ENCODE peak calls at places on chromosomes 4 and X, in ten cellular contexts. G is right cardiac atrium, H is HCT116, V is mesenchymal stem cell, B is breast epithelium, Y is body of pancreas, A is brain microvascular endothelial cell, T is endodermal cell, R is lower lobe of right lung, U is mesendoderm. P is an unnamed sample.
A peak's percentile ranks its signal among the peaks of the same experiment; 100 is the strongest.

GRCh38 chr4:112127048-112127637 is 18.1 kb upstream of the FAM241A start:
- DNase-seq in U (no peak), G (no peak), B (no peak), R (no peak), Y (no peak), V (no peak), H (no peak), T (no peak), A (no peak), P (no peak)

GRCh38 chr4:25776795-25777194 is 86.0 kb downstream of the SEL1L3 start:
- DNase-seq in Y (no peak), V (no peak), A (no peak), B (no peak), H (no peak), G (no peak), T (no peak), R (no peak), U (no peak), P (no peak)

GRCh38 chrX:39859991-39860861 is 237.5 kb downstream of the BCOR start:
- DNase-seq in B (no peak), A (peak; percentile 51), Y (no peak), G (peak; percentile 63), H (peak; percentile 27), U (peak; percentile 91), V (peak; percentile 86), T (peak; percentile 93), R (no peak), P (peak; percentile 78)

GRCh38 chrX:151505796-151506195 is 57.7 kb upstream of the PASD1 start:
- DNase-seq in V (no peak), G (peak; percentile 25), U (peak; percentile 53), T (peak; percentile 79), H (peak; percentile 8), R (no peak), Y (peak; percentile 11), A (no peak), B (no peak), P (peak; percentile 9)

GRCh38 chr4:12446650-12447049 is 1018.0 kb upstream of the HS3ST1 start:
- DNase-seq in Y (no peak), T (no peak), H (no peak), B (no peak), V (peak; percentile 49), G (no peak), R (no peak), A (no peak), U (no peak), P (no peak)

GRCh38 chrX:85004255-85004654 is 578 bp downstream of the APOOL start:
- DNase-seq in H (no peak), V (peak; percentile 27), G (peak; percentile 23), A (peak; percentile 2), Y (peak; percentile 12), U (peak; percentile 6), T (no peak), B (no peak), R (no peak), P (peak; percentile 5)

GRCh38 chr4:110005461-110006056 is 92.9 kb downstream of the EGF start:
- DNase-seq in R (no peak), Y (no peak), A (peak; percentile 53), V (peak; percentile 78), U (peak; percentile 62), T (no peak), G (no peak), H (peak; percentile 57), B (no peak), P (peak; percentile 72)

GRCh38 chr4:118076958-118077766 is 42.9 kb downstream of the NDST3 start:
- DNase-seq in Y (peak; percentile 14), B (no peak), R (no peak), U (peak; percentile 76), V (peak; percentile 30), T (peak; percentile 85), H (peak; percentile 32), G (peak; percentile 20), A (peak; percentile 45), P (peak; percentile 41)

GRCh38 chr4:48031802-48032525 is 15.4 kb downstream of the NIPAL1 start:
- DNase-seq in U (peak; percentile 78), B (no peak), H (no peak), G (no peak), R (no peak), V (peak; percentile 66), A (peak; percentile 84), Y (peak; percentile 61), T (no peak), P (no peak)

GRCh38 chr4:187021436-187022205 is 298.0 kb upstream of the FAT1 start:
- DNase-seq in B (no peak), A (no peak), Y (no peak), V (no peak), H (no peak), R (no peak), T (no peak), G (no peak), U (peak; percentile 30), P (no peak)

GRCh38 chr4:77525538-77525937 is 80.1 kb upstream of the CXCL13 start:
- DNase-seq in B (no peak), T (no peak), G (no peak), U (no peak), A (no peak), R (no peak), H (no peak), V (no peak), Y (no peak), P (no peak)

DNA sequence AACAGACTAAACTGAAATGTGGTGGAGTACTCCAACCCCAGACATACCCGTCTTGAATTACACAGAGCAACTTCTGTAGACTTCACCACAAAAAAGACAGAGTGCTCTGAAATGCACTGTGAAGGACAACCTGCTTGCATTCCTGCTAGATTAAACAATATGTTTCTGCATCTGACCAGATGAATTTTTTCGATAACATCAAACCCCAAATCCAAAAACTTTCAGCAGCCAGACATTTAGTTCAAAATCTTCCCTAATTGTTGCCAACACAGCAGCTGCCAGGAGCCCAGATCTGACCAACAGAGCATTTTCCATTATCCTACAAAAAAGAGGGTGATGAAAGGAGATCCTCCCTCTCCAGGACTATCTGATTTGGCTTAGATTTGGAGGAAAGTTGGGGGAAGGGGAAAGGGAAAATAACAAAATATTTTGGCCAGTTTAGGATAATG is 356.5 kb downstream of the PDGFC start:
- DNase-seq in Y (no peak), R (no peak), V (no peak), B (peak; percentile 19), G (no peak), H (no peak), A (peak; percentile 93), T (no peak), U (no peak), P (no peak)
- H3K27ac ChIP-seq in Y (no peak overlapping the region), R (no peak overlapping the region), V (peak overlapping the region; percentile 75), B (peak overlapping the region; percentile 25), G (no peak overlapping the region), H (no peak overlapping the region), A (peak overlapping the region; percentile 88), T (peak overlapping the region; percentile 8), U (no peak overlapping the region), P (no peak overlapping the region)

GRCh38 chr4:6751611-6752485 is 30.7 kb upstream of the KIAA0232 start:
- DNase-seq in Y (no peak), U (peak; percentile 30), H (no peak), R (peak; percentile 6), G (no peak), T (no peak), A (no peak), V (peak; percentile 36), B (no peak), P (no peak)
- H3K4me3 ChIP-seq in Y (no peak overlapping the region), U (no peak overlapping the region), H (no peak overlapping the region), R (no peak overlapping the region), G (no peak overlapping the region), T (no peak overlapping the region), A (no peak overlapping the region), V (no peak overlapping the region), B (no peak overlapping the region), P (no peak overlapping the region)

GRCh38 chr4:78691971-78692814 is 84.0 kb upstream of the BMP2K start:
- DNase-seq in H (no peak), R (no peak), U (peak; percentile 93), A (peak; percentile 41), T (no peak), Y (no peak), B (no peak), G (no peak), V (peak; percentile 40), P (peak; percentile 15)

GRCh38 chr4:78693777-78694456 is 82.2 kb upstream of the BMP2K start:
- DNase-seq in B (no peak), V (peak; percentile 53), H (no peak), T (no peak), G (peak; percentile 55), Y (no peak), U (no peak), A (no peak), R (no peak), P (no peak)

GRCh38 chr4:78695910-78696309 is 80.2 kb upstream of the BMP2K start:
- DNase-seq in Y (no peak), G (no peak), T (no peak), V (no peak), B (no peak), A (no peak), H (no peak), R (no peak), U (no peak), P (no peak)

GRCh38 chr4:78692815-78693156 is 83.4 kb upstream of the BMP2K start:
- DNase-seq in R (no peak), T (no peak), A (no peak), B (no peak), H (no peak), Y (no peak), V (no peak), U (no peak), G (no peak), P (no peak)

DNA sequence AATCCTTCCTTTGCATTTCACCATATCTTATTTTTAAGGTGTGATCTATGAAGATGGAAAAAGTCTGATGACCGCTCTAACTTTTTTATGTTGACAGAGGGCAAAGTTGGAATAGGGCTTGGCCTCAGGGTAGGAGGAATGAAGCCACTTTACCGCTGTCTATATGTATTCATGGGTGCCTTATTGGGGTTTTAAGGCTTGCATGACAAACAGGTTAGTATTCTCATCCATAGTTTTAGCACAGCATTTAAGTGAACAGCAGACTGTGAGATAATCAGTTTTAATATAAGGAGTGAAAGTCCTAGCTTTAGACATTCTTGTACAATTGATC is 81.7 kb upstream of the BMP2K start:
- DNase-seq in R (no peak), T (no peak), A (no peak), Y (no peak), B (no peak), U (no peak), V (no peak), H (no peak), G (no peak), P (no peak)
- H3K27ac ChIP-seq in R (no peak overlapping the region), T (no peak overlapping the region), A (no peak overlapping the region), Y (no peak overlapping the region), B (no peak overlapping the region), U (no peak overlapping the region), V (no peak overlapping the region), H (no peak overlapping the region), G (no peak overlapping the region), P (no peak overlapping the region)

DNA sequence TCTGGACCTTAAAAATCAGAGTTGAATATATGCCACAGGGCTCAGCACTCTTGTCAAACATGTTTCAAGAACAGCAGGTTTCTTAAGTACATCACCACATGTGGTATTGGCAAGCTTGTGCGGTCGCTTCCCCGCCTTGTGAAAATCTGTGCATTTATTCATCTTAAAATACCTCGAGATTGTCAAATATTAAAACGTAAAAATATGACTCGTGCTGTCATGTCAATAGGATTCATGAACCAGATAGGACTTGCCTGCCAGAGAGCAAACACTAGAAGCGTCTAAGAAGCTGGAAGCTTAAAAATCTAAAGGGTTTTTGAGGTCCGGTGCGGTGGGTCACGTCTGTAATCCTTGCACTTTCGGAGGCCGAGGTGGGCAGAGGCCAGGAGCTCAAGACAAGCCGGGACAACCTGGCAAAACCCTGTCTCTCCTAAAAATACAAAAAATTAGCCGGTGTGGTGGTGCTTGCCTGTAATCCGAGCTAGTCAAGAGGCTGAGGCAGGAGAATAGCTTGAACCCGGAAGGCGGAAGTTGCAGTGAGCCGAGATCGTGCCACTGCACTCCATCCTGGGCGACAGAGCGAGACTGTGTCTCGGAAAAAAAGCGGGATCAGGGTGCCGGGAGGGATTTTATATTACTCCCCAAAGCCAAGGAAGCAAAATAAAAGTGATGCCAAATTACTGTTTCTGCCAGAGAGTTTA is 40.2 kb upstream of the TMEM154 start:
- DNase-seq in T (no peak), B (peak; percentile 27), G (no peak), Y (no peak), R (no peak), A (no peak), U (no peak), H (no peak), V (no peak), P (no peak)
- H3K4me3 ChIP-seq in T (no peak overlapping the region), B (peak overlapping the region; percentile 40), G (no peak overlapping the region), Y (no peak overlapping the region), R (peak overlapping the region; percentile 34), A (no peak overlapping the region), U (no peak overlapping the region), H (no peak overlapping the region), V (no peak overlapping the region), P (no peak overlapping the region)